ENCODE peak calls at places on chromosomes 6 and 20, in four cellular contexts. Q is stimulated activated CD4-positive, alpha-beta T cell treated with anti-CD3 and anti-CD28 coated beads, TNF-alpha, amount 100 ng/mL, for 4 hours; W is lower lobe of right lung; M is activated T-helper 1 cell treated with anti-CD3 and anti-CD28 coated beads, Interleukin-12 subunit alpha, Interleukin-12 subunit beta, Interleukin-2, Interleukin-4 antibody, amounts not matched to agents 30 ng/mL and 10 ng/mL and 1 ng/mL, durations not matched to agents 14 hours and 24 hours and 36 hours. G is an unnamed sample.

GRCh38 chr6:39899540-39900295 is 34.5 kb downstream of the MOCS1 start:
- DNase-seq in Q (no peak), W (no peak), M (no peak), G (peak; percentile 32)

GRCh38 chr6:34696189-34696738 is 303 bp downstream of the ILRUN start:
- DNase-seq in Q (no peak), M (no peak), W (peak; percentile 77), G (peak; percentile 86)

GRCh38 chr20:8155229-8155628 is 23.2 kb downstream of the PLCB1 start:
- DNase-seq in Q (no peak), M (no peak), W (no peak), G (no peak)

GRCh38 chr6:135087803-135088202 is 33.2 kb upstream of the HBS1L start:
- DNase-seq in W (no peak), Q (peak; percentile 23), M (peak; percentile 60), G (no peak)

GRCh38 chr6:28772480-28773381 is 151.1 kb downstream of the TRIM27 start:
- DNase-seq in Q (no peak), M (no peak), W (no peak), G (no peak)

GRCh38 chr6:159806021-159806458 is 6.0 kb downstream of the PNLDC1 start:
- DNase-seq in W (peak; percentile 20), M (no peak), Q (no peak), G (peak; percentile 43)

GRCh38 chr20:36439040-36439730 is 102.1 kb upstream of the MYL9 start:
- DNase-seq in M (peak; percentile 54), Q (peak; percentile 35), W (peak; percentile 76), G (peak; percentile 89)

GRCh38 chr20:32560989-32561830 is 23.9 kb downstream of the NOL4L start:
- DNase-seq in W (no peak), Q (no peak), M (no peak), G (no peak)

GRCh38 chr20:25233016-25233772 is 14.7 kb upstream of the PYGB start:
- DNase-seq in M (no peak), Q (no peak), W (peak; percentile 81), G (peak; percentile 90)

GRCh38 chr20:19964289-19965263 is 52.6 kb upstream of the NAA20 start:
- DNase-seq in Q (no peak), M (no peak), W (peak; percentile 57), G (no peak)

GRCh38 chr6:71211799-71212198 is 76.8 kb upstream of the OGFRL1 start:
- DNase-seq in M (no peak), Q (no peak), W (no peak), G (no peak)

GRCh38 chr6:747006-747405 is 54.1 kb upstream of the EXOC2 start:
- DNase-seq in Q (no peak), M (no peak), W (no peak), G (no peak)

GRCh38 chr6:41371992-41372525 is 36.7 kb downstream of the NCR2 start:
- DNase-seq in W (no peak), Q (no peak), M (no peak), G (no peak)

GRCh38 chr20:11117808-11118528 is 444.2 kb upstream of the JAG1 start:
- DNase-seq in W (no peak), M (no peak), Q (no peak), G (no peak)

GRCh38 chr6:39980839-39981580 is 46.7 kb upstream of the MOCS1 start:
- DNase-seq in M (peak; percentile 3), W (no peak), Q (no peak), G (no peak)

GRCh38 chr6:7148100-7148822 is 40.5 kb downstream of the RREB1 start:
- DNase-seq in W (no peak), Q (no peak), M (no peak), G (no peak)

G was measured in posterior vena cava.